ENCODE peak calls at places on chromosome 10, in ten cellular contexts. I is IMR-90, W is transverse colon, B is dorsolateral prefrontal cortex, R is GM12865, T is lower leg skin, C is RWPE1, P is upper lobe of right lung, N is epithelial cell of esophagus, J is epithelial cell of proximal tubule. S is an unnamed sample.

GRCh38 chr10:34386911-34387310 is 428.2 kb downstream of the PARD3 start:
- DNase-seq in I (no peak), W (no peak), B (no peak), R (no peak), T (no peak), C (no peak), P (no peak), N (peak), J (no peak), S (no peak)

GRCh38 chr10:129958686-129959543 is 5.2 kb downstream of the EBF3 start:
- DNase-seq in I (no peak), W (no peak), B (peak), R (no peak), T (peak), C (no peak), P (no peak), N (no peak), J (no peak), S (peak)

GRCh38 chr10:36280886-36281499 is 638.9 kb upstream of the FZD8 start:
- DNase-seq in I (no peak), W (no peak), B (no peak), R (no peak), T (no peak), C (no peak), P (no peak), N (no peak), J (no peak), S (no peak)

GRCh38 chr10:5491477-5491876 is 7.9 kb downstream of the CALML5 start:
- DNase-seq in I (no peak), W (no peak), B (no peak), R (no peak), T (no peak), C (no peak), P (peak), N (no peak), J (no peak), S (no peak)

GRCh38 chr10:83165164-83165563 is 974.1 kb upstream of the GHITM start:
- DNase-seq in I (no peak), W (no peak), B (no peak), R (no peak), T (no peak), C (no peak), P (no peak), N (no peak), J (no peak), S (no peak)

GRCh38 chr10:107727762-107728317 is 563.3 kb upstream of the SORCS1 start:
- DNase-seq in I (peak), W (no peak), B (no peak), R (no peak), T (no peak), C (no peak), P (no peak), N (peak), J (no peak), S (no peak)

GRCh38 chr10:47266602-47267001 is 33.4 kb upstream of the GDF10 start:
- DNase-seq in I (no peak), W (peak), B (no peak), R (no peak), T (peak), C (no peak), P (no peak), N (no peak), J (no peak), S (no peak)

GRCh38 chr10:5038703-5039102 is 35.0 kb upstream of the AKR1C2 start:
- DNase-seq in I (no peak), W (no peak), B (no peak), R (no peak), T (no peak), C (no peak), P (no peak), N (no peak), J (no peak), S (no peak)

GRCh38 chr10:102352066-102352715 is 43.3 kb upstream of the NFKB2 start:
- DNase-seq in I (peak), W (peak), B (peak), R (peak), T (no peak), C (peak), P (no peak), N (peak), J (no peak), S (peak)

GRCh38 chr10:83182076-83182475 is 957.2 kb upstream of the GHITM start:
- DNase-seq in I (no peak), W (no peak), B (no peak), R (no peak), T (no peak), C (no peak), P (no peak), N (no peak), J (no peak), S (no peak)

GRCh38 chr10:97904026-97904410 is 54.4 kb downstream of the GOLGA7B start:
- DNase-seq in I (no peak), W (no peak), B (no peak), R (no peak), T (no peak), C (no peak), P (no peak), N (no peak), J (no peak), S (no peak)

GRCh38 chr10:91559170-91559569 is 73.7 kb downstream of the PPP1R3C start:
- DNase-seq in I (no peak), W (no peak), B (no peak), R (no peak), T (no peak), C (no peak), P (no peak), N (no peak), J (no peak), S (no peak)

GRCh38 chr10:103155485-103156085 is 37.5 kb downstream of the NT5C2 start:
- DNase-seq in I (no peak), W (no peak), B (no peak), R (no peak), T (no peak), C (no peak), P (no peak), N (no peak), J (no peak), S (no peak)

GRCh38 chr10:83229991-83230390 is 909.3 kb upstream of the GHITM start:
- DNase-seq in I (no peak), W (no peak), B (no peak), R (no peak), T (no peak), C (no peak), P (no peak), N (no peak), J (no peak), S (no peak)

GRCh38 chr10:95542330-95542729 is 18.8 kb downstream of the SORBS1 start:
- DNase-seq in I (no peak), W (no peak), B (no peak), R (no peak), T (no peak), C (no peak), P (no peak), N (no peak), J (no peak), S (no peak)

GRCh38 chr10:53843691-53844362 is 957.2 kb downstream of the PCDH15 start:
- DNase-seq in I (no peak), W (no peak), B (no peak), R (no peak), T (no peak), C (no peak), P (no peak), N (peak), J (no peak), S (no peak)

GRCh38 chr10:79019441-79019840 is 49.3 kb upstream of the ZMIZ1 start:
- DNase-seq in I (no peak), W (no peak), B (no peak), R (no peak), T (peak), C (no peak), P (no peak), N (no peak), J (no peak), S (no peak)

GRCh38 chr10:19945275-19945674 is 129.0 kb downstream of the PLXDC2 start:
- DNase-seq in I (no peak), W (no peak), B (no peak), R (no peak), T (no peak), C (no peak), P (no peak), N (no peak), J (no peak), S (no peak)

GRCh38 chr10:78203915-78204818 is 170.5 kb downstream of the RPS24 start:
- DNase-seq in I (no peak), W (no peak), B (no peak), R (no peak), T (no peak), C (no peak), P (no peak), N (no peak), J (no peak), S (no peak)

GRCh38 chr10:132196178-132197113 is 9.7 kb downstream of the DPYSL4 start:
- DNase-seq in I (no peak), W (no peak), B (no peak), R (no peak), T (no peak), C (no peak), P (peak), N (no peak), J (no peak), S (no peak)

GRCh38 chr10:105266966-105267539 is 626.0 kb downstream of the SORCS3 start:
- DNase-seq in I (no peak), W (no peak), B (no peak), R (no peak), T (no peak), C (no peak), P (no peak), N (no peak), J (no peak), S (no peak)

GRCh38 chr10:124003481-124004371 is 89.7 kb downstream of the CHST15 start:
- DNase-seq in I (no peak), W (no peak), B (no peak), R (no peak), T (peak), C (no peak), P (peak), N (no peak), J (no peak), S (no peak)

GRCh38 chr10:1643161-1643910 is 94.0 kb downstream of the ADARB2 start:
- DNase-seq in I (no peak), W (no peak), B (no peak), R (peak), T (no peak), C (peak), P (no peak), N (peak), J (no peak), S (peak)

GRCh38 chr10:58180633-58181032 is 87.1 kb downstream of the IPMK start:
- DNase-seq in I (peak), W (no peak), B (no peak), R (no peak), T (no peak), C (no peak), P (no peak), N (peak), J (no peak), S (no peak)

GRCh38 chr10:17022399-17022798 is 107.2 kb downstream of the CUBN start:
- DNase-seq in I (no peak), W (no peak), B (no peak), R (no peak), T (no peak), C (no peak), P (no peak), N (no peak), J (no peak), S (no peak)
- TF ChIP-seq CTCF in I (no peak), W (no peak), B (no peak), R (no peak), T (no peak), C (no peak), P (no peak), N (no peak), J (no peak), S (no peak)

GRCh38 chr10:15399060-15399661 is 28.1 kb upstream of the FAM171A1 start:
- DNase-seq in I (no peak), W (no peak), B (no peak), R (no peak), T (no peak), C (no peak), P (no peak), N (no peak), J (no peak), S (no peak)

GRCh38 chr10:15405319-15405718 is 34.2 kb upstream of the FAM171A1 start:
- DNase-seq in I (no peak), W (no peak), B (no peak), R (no peak), T (no peak), C (no peak), P (no peak), N (no peak), J (no peak), S (no peak)

GRCh38 chr10:15395912-15396311 is 24.8 kb upstream of the FAM171A1 start:
- DNase-seq in I (no peak), W (peak), B (no peak), R (no peak), T (no peak), C (no peak), P (no peak), N (no peak), J (no peak), S (no peak)

DNA sequence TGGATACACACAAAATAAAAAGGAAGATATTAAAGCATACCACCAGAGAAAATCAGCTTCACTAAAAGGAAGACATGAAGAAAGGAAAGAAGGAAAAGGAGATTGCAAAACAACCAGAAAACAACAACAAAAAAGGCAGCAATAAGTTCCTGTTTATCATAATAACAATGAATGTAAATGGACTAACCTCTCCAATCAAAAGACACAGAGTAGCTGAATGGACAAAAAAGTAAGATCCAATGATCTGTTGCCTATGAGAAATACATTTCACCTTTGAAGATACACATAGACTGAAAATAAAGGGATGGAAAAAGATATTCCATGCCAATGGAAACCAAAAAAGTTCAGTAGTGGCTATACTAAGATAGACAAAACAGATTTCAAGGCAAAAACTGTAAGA is 30.3 kb upstream of the FAM171A1 start:
- DNase-seq in I (no peak), W (no peak), B (no peak), R (no peak), T (no peak), C (no peak), P (no peak), N (no peak), J (no peak), S (no peak)
- TF ChIP-seq CTCF in I (no peak), W (no peak), B (no peak), R (no peak), T (no peak), C (no peak), P (no peak), N (no peak), J (no peak), S (no peak)

GRCh38 chr10:70232155-70232858 is 922 bp downstream of the PPA1 start:
- DNase-seq in I (peak), W (peak), B (peak), R (peak), T (no peak), C (peak), P (peak), N (peak), J (no peak), S (peak)

GRCh38 chr10:70234668-70235447 is 1.6 kb upstream of the PPA1 start:
- DNase-seq in I (peak), W (no peak), B (no peak), R (no peak), T (peak), C (no peak), P (no peak), N (no peak), J (no peak), S (no peak)

GRCh38 chr10:70233939-70234300 is 691 bp upstream of the PPA1 start:
- DNase-seq in I (no peak), W (no peak), B (no peak), R (no peak), T (no peak), C (no peak), P (no peak), N (no peak), J (no peak), S (no peak)

GRCh38 chr10:70232859-70233108 is 445 bp downstream of the PPA1 start:
- DNase-seq in I (no peak), W (no peak), B (no peak), R (no peak), T (no peak), C (no peak), P (no peak), N (no peak), J (no peak), S (no peak)

DNA sequence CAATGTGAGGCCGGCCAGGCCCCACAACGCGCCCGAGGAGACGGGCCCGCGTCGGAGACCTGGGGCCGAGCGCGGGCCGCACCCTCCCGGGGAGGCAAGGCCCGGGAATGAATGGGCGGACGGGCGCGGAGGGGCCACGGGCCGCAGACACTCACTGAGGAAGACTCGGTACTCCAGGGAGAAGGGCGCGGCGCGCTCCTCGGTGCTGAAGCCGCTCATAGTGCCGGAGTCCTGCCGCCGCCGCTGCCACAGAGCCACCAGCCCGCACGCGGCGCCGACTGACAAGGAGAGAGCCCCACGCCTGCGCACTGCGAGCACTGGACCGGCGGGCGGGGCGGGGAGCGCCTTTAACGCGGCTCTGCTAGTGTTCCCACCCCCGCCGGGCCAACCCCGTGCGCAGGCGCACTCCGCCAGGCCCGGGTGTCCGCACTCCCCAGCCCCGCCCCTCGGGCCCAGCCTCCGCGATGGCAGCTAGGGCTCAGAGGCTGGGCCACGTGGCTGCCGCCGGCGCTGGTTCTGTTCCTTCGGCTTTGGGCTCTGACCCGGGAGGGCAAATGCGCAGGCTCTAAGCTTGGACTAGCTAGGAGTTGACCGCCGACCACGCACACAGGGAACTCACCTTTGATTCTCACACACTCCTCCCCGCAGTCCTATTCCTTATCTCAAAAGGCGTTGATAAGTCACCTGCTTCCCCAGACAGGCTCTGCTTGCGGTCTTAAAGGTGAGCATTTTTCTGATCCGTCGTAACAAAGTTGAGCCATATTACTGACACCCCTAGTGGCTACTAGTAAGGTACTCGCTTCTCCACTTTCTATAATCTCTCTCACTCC is at the start of gene PPA1:
- DNase-seq in I (peak), W (peak), B (peak), R (peak), T (peak), C (peak), P (peak), N (peak), J (no peak), S (peak)
- TF ChIP-seq CTCF in I (peak), W (peak), B (peak), R (peak), T (no peak), C (peak), P (peak), N (no peak), J (peak), S (no peak)

GRCh38 chr10:119542990-119543813 is 683 bp upstream of the RGS10 start:
- DNase-seq in I (peak), W (peak), B (no peak), R (peak), T (peak), C (peak), P (peak), N (peak), J (no peak), S (peak)
- TF ChIP-seq CTCF in I (peak), W (peak), B (peak), R (peak), T (no peak), C (peak), P (peak), N (peak), J (peak), S (peak)